ENCODE peak calls at places on chromosomes 12 and 14, in eight cellular contexts. B is cardiac muscle cell, I is ovary, X is heart left ventricle, O is right lobe of liver, Y is HCT116, C is prostate gland, A is K562. H is an unnamed sample. For H3K4me1, the result is how much of the 10 kb centered on the place peaks cover.

GRCh38 chr12:51822261-51822616 is 26.3 kb downstream of the FIGNL2 start:
- DNase-seq in I (no peak), O (no peak), Y (no peak), X (no peak), A (no peak), C (no peak), B (no peak), H (no peak)

GRCh38 chr12:34373926-34374325 is 351.6 kb downstream of the ALG10 start:
- DNase-seq in Y (no peak), I (no peak), X (no peak), B (no peak), C (no peak), A (no peak), O (no peak), H (no peak)

GRCh38 chr12:37545759-37546158 is 770.8 kb upstream of the ALG10B start:
- DNase-seq in C (no peak), I (no peak), X (no peak), Y (no peak), B (no peak), O (no peak), A (no peak), H (no peak)

GRCh38 chr12:89636054-89636775 is 72.4 kb downstream of the ATP2B1 start:
- DNase-seq in O (no peak), X (no peak), C (no peak), I (no peak), B (no peak), A (no peak), Y (no peak), H (no peak)

GRCh38 chr12:115983226-115983798 is 294.2 kb downstream of the MED13L start:
- DNase-seq in X (no peak), C (no peak), O (peak), I (no peak), B (no peak), A (peak), Y (no peak), H (peak)

GRCh38 chr14:89484445-89484844 is 67.4 kb upstream of the FOXN3 start:
- DNase-seq in I (no peak), A (no peak), O (no peak), Y (no peak), C (no peak), B (no peak), X (no peak), H (peak)

GRCh38 chr12:53077030-53077429 is 2.2 kb downstream of the SPRYD3 start:
- DNase-seq in A (no peak), B (no peak), Y (no peak), O (no peak), C (no peak), X (no peak), I (peak), H (peak)

GRCh38 chr14:56811596-56812363 is 1.5 kb upstream of the OTX2 start:
- DNase-seq in Y (no peak), X (no peak), C (no peak), O (no peak), I (no peak), A (no peak), B (no peak), H (no peak)

GRCh38 chr12:88693837-88694445 is 113.7 kb upstream of the KITLG start:
- DNase-seq in X (no peak), A (no peak), I (no peak), O (no peak), Y (no peak), B (no peak), C (no peak), H (no peak)

GRCh38 chr12:51826881-51827280 is 21.6 kb downstream of the FIGNL2 start:
- DNase-seq in C (no peak), A (no peak), O (no peak), B (no peak), I (no peak), X (no peak), Y (no peak), H (no peak)

GRCh38 chr14:91060472-91061308 is at the start of gene RPS6KA5:
- DNase-seq in A (peak), O (peak), Y (peak), I (peak), X (peak), B (peak), C (peak), H (peak)

GRCh38 chr12:53044896-53045571 is 4.8 kb upstream of the TNS2 start:
- DNase-seq in X (no peak), O (no peak), Y (no peak), C (no peak), I (peak), A (peak), B (no peak), H (no peak)

GRCh38 chr12:49776858-49777257 is 35.5 kb downstream of the TMBIM6 start:
- DNase-seq in B (no peak), Y (no peak), X (no peak), C (no peak), I (no peak), O (no peak), A (no peak), H (no peak)

GRCh38 chr14:23695220-23695999 is 59.2 kb downstream of the DHRS2 start:
- DNase-seq in X (no peak), Y (no peak), B (peak), C (no peak), I (peak), O (no peak), A (no peak), H (peak)

GRCh38 chr14:88417594-88417993 is 32.1 kb downstream of the SPATA7 start:
- DNase-seq in I (no peak), Y (no peak), X (no peak), O (no peak), B (no peak), C (no peak), A (no peak), H (no peak)

GRCh38 chr12:10088955-10089354 is 9.8 kb downstream of the CLEC1A start:
- DNase-seq in Y (no peak), X (no peak), O (peak), I (no peak), B (no peak), A (no peak), C (no peak), H (no peak)

GRCh38 chr12:131828671-131829350 is 618 bp downstream of the MMP17 start:
- DNase-seq in X (no peak), B (peak), A (no peak), Y (no peak), I (no peak), O (peak), C (no peak), H (no peak)

GRCh38 chr12:56634242-56634836 is 4.2 kb upstream of the BAZ2A start:
- DNase-seq in C (peak), I (peak), Y (peak), B (no peak), A (peak), O (peak), X (peak), H (peak)

GRCh38 chr12:25585021-25585523 is 32.0 kb upstream of the LMNTD1 start:
- DNase-seq in O (no peak), I (peak), B (peak), C (peak), X (no peak), A (no peak), Y (no peak), H (peak)

GRCh38 chr12:128994869-128995268 is 141.6 kb downstream of the GLT1D1 start:
- DNase-seq in X (no peak), I (no peak), C (no peak), O (peak), Y (no peak), B (no peak), A (no peak), H (peak)

GRCh38 chr14:96125536-96125935 is 79.1 kb upstream of the BDKRB2 start:
- DNase-seq in A (no peak), B (peak), I (no peak), C (no peak), O (no peak), X (no peak), Y (no peak), H (no peak)

GRCh38 chr12:97312570-97313135 is 150.0 kb upstream of the RMST start:
- DNase-seq in I (no peak), Y (no peak), A (no peak), O (no peak), C (no peak), X (no peak), B (no peak), H (no peak)
- TF ChIP-seq CTCF in I (no peak), Y (peak), A (no peak), O (no peak), C (no peak), X (no peak), B (no peak), H (no peak)

DNA sequence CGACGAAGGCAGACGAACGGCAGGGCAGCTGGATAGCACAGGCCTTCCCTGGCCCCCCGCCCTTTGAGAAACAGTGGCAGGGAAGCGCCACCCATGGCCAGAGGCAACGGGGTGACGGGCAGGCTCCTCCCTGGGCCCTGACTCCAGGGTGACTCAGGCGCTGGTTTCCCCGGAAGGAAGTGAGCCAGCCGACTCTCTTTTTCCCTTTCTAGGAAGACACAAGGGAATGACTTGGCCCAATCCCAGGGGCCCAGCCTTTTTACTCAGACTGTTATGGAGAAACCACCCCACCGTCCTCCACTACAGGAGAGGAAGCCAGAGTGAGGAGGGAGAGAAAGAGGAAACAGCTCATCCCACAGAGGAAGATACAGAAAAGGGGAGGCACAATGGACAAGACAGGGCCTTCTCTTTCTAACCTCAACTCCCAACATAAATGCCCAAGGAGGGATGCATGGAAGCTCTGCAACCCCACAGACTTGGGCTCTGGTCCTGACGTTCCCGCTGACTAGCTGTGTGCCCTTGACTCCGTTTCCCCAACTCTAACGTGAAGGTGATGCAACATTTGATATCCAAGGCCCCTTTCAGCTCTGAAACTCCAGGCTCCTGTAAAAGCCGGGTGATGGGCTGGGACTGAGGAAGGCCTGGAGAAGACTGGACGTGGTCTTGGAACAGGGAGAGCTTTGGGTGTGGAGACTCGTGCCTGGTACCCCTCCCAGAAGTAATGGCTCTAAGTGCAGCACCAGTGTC is 27.9 kb downstream of the ACTN1 start:
- DNase-seq in B (peak), X (peak), I (peak), A (no peak), Y (peak), C (peak), O (peak), H (peak)
- H3K4me1 ChIP-seq in B (half or more), X (half or more), I (under half), A (under half), Y (half or more), C (under half), O (half or more), H (half or more)

DNA sequence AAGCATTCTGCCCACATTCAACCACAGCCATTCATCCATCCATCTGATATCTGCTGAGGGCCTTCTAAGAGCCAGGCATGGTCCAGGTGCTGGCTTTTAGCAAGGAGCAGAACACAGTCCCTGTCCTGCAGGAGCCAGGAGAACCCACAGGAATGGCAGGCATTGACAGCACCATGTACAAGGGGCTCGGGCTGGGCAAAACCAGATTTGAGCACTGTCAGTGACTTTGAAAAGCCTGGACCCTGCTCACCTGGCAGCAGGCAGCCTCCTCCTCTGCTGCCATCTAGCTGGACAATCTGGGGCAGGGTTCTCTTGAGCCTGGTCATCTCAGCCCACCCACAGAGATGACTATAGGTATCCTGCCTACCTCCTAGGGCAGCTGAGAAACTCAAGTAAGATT is 136.9 kb downstream of the ZFP36L1 start:
- DNase-seq in C (no peak), A (no peak), B (no peak), I (no peak), X (no peak), Y (peak), O (no peak), H (peak)
- H3K4me3 ChIP-seq in C (no peak), A (no peak), B (no peak), I (no peak), X (no peak), Y (no peak), O (no peak), H (no peak)

GRCh38 chr12:80157640-80158039 is 58.3 kb downstream of the OTOGL start:
- DNase-seq in I (no peak), A (no peak), B (no peak), C (no peak), X (no peak), O (no peak), Y (no peak), H (no peak)
- TF ChIP-seq CTCF in I (no peak), A (no peak), B (no peak), C (no peak), X (no peak), O (no peak), Y (no peak), H (no peak)

GRCh38 chr14:102234331-102235264 is 70.4 kb downstream of the MOK start:
- DNase-seq in A (no peak), B (peak), I (no peak), X (no peak), Y (no peak), O (no peak), C (no peak), H (no peak)

GRCh38 chr14:102235275-102235897 is 69.6 kb downstream of the MOK start:
- DNase-seq in B (peak), X (peak), C (peak), A (peak), O (peak), I (peak), Y (peak), H (peak)

GRCh38 chr14:102232348-102232625 is 72.7 kb downstream of the MOK start:
- DNase-seq in A (no peak), B (no peak), X (no peak), Y (no peak), C (no peak), I (no peak), O (no peak), H (no peak)

GRCh38 chr14:102231476-102232347 is 73.3 kb downstream of the MOK start:
- DNase-seq in X (no peak), O (no peak), B (no peak), A (no peak), Y (no peak), I (no peak), C (no peak), H (no peak)

GRCh38 chr14:102233081-102233480 is 71.9 kb downstream of the MOK start:
- DNase-seq in C (no peak), X (no peak), A (no peak), O (no peak), B (no peak), I (no peak), Y (no peak), H (no peak)
- H3K4me1 ChIP-seq in C (under half), X (under half), A (under half), O (under half), B (under half), I (under half), Y (under half), H (under half)

H was measured in body of pancreas.